ENCODE peak calls at places on chromosomes 2 and 18, in eight cellular contexts. One of them, this sample, is unnamed. For H3K36me3, the result is how much of the 10 kb centered on the place peaks cover.

GRCh38 chr2:227862227-227862740 is 9.1 kb upstream of the DAW1 start:
- DNase-seq in effector memory CD4-positive, alpha-beta T cell: no peak
- DNase-seq in lower lobe of right lung: no peak
- DNase-seq in heart left ventricle: no peak
- DNase-seq in GM23248: peak
- DNase-seq in left ventricle myocardium inferior: no peak
- DNase-seq in fibroblast of lung: peak
- DNase-seq in ascending aorta: no peak
- DNase-seq in this sample: no peak

GRCh38 chr2:228592925-228593324 is 411.4 kb upstream of the SPHKAP start:
- DNase-seq in lower lobe of right lung: no peak
- DNase-seq in left ventricle myocardium inferior: no peak
- DNase-seq in effector memory CD4-positive, alpha-beta T cell: no peak
- DNase-seq in fibroblast of lung: no peak
- DNase-seq in heart left ventricle: no peak
- DNase-seq in GM23248: no peak
- DNase-seq in ascending aorta: no peak
- DNase-seq in this sample: no peak

GRCh38 chr18:58997811-58998337 is 133.2 kb downstream of the ZNF532 start:
- DNase-seq in GM23248: peak
- DNase-seq in ascending aorta: peak
- DNase-seq in left ventricle myocardium inferior: peak
- DNase-seq in lower lobe of right lung: no peak
- DNase-seq in heart left ventricle: no peak
- DNase-seq in effector memory CD4-positive, alpha-beta T cell: no peak
- DNase-seq in fibroblast of lung: peak
- DNase-seq in this sample: no peak

GRCh38 chr2:21757805-21758204 is 634.0 kb downstream of the TDRD15 start:
- DNase-seq in heart left ventricle: peak
- DNase-seq in lower lobe of right lung: no peak
- DNase-seq in left ventricle myocardium inferior: peak
- DNase-seq in fibroblast of lung: no peak
- DNase-seq in effector memory CD4-positive, alpha-beta T cell: no peak
- DNase-seq in GM23248: no peak
- DNase-seq in ascending aorta: no peak
- DNase-seq in this sample: no peak

GRCh38 chr2:211982162-211982561 is 556.4 kb downstream of the ERBB4 start:
- DNase-seq in left ventricle myocardium inferior: no peak
- DNase-seq in fibroblast of lung: peak
- DNase-seq in lower lobe of right lung: no peak
- DNase-seq in heart left ventricle: no peak
- DNase-seq in effector memory CD4-positive, alpha-beta T cell: no peak
- DNase-seq in ascending aorta: no peak
- DNase-seq in GM23248: no peak
- DNase-seq in this sample: no peak

GRCh38 chr2:41782306-41783158 is 265.3 kb upstream of the PKDCC start:
- DNase-seq in left ventricle myocardium inferior: no peak
- DNase-seq in lower lobe of right lung: no peak
- DNase-seq in heart left ventricle: no peak
- DNase-seq in fibroblast of lung: peak
- DNase-seq in GM23248: peak
- DNase-seq in effector memory CD4-positive, alpha-beta T cell: no peak
- DNase-seq in ascending aorta: no peak
- DNase-seq in this sample: no peak

GRCh38 chr2:239711911-239712570 is 311.2 kb upstream of the HDAC4 start:
- DNase-seq in heart left ventricle: peak
- DNase-seq in left ventricle myocardium inferior: no peak
- DNase-seq in effector memory CD4-positive, alpha-beta T cell: no peak
- DNase-seq in ascending aorta: peak
- DNase-seq in GM23248: no peak
- DNase-seq in fibroblast of lung: no peak
- DNase-seq in lower lobe of right lung: no peak
- DNase-seq in this sample: no peak

GRCh38 chr2:96241901-96242611 is 23.7 kb downstream of the TMEM127 start:
- DNase-seq in heart left ventricle: peak
- DNase-seq in ascending aorta: no peak
- DNase-seq in effector memory CD4-positive, alpha-beta T cell: peak
- DNase-seq in left ventricle myocardium inferior: peak
- DNase-seq in lower lobe of right lung: peak
- DNase-seq in GM23248: peak
- DNase-seq in fibroblast of lung: peak
- DNase-seq in this sample: no peak

GRCh38 chr2:207311316-207312005 is 145.7 kb upstream of the KLF7 start:
- DNase-seq in heart left ventricle: no peak
- DNase-seq in fibroblast of lung: peak
- DNase-seq in effector memory CD4-positive, alpha-beta T cell: no peak
- DNase-seq in left ventricle myocardium inferior: no peak
- DNase-seq in ascending aorta: peak
- DNase-seq in GM23248: peak
- DNase-seq in lower lobe of right lung: peak
- DNase-seq in this sample: no peak

GRCh38 chr2:181393472-181393871 is 63.7 kb upstream of the ITGA4 start:
- DNase-seq in lower lobe of right lung: no peak
- DNase-seq in left ventricle myocardium inferior: no peak
- DNase-seq in ascending aorta: no peak
- DNase-seq in fibroblast of lung: peak
- DNase-seq in heart left ventricle: no peak
- DNase-seq in effector memory CD4-positive, alpha-beta T cell: no peak
- DNase-seq in GM23248: peak
- DNase-seq in this sample: no peak

GRCh38 chr2:19536136-19536535 is 177.7 kb upstream of the OSR1 start:
- DNase-seq in fibroblast of lung: no peak
- DNase-seq in effector memory CD4-positive, alpha-beta T cell: no peak
- DNase-seq in ascending aorta: no peak
- DNase-seq in lower lobe of right lung: no peak
- DNase-seq in left ventricle myocardium inferior: no peak
- DNase-seq in heart left ventricle: no peak
- DNase-seq in GM23248: peak
- DNase-seq in this sample: peak

GRCh38 chr2:170815311-170815710 is 1.4 kb upstream of the GAD1 start:
- DNase-seq in effector memory CD4-positive, alpha-beta T cell: no peak
- DNase-seq in GM23248: no peak
- DNase-seq in heart left ventricle: no peak
- DNase-seq in lower lobe of right lung: no peak
- DNase-seq in ascending aorta: no peak
- DNase-seq in fibroblast of lung: no peak
- DNase-seq in left ventricle myocardium inferior: no peak
- DNase-seq in this sample: no peak

GRCh38 chr18:58321986-58322385 is 278.0 kb downstream of the NEDD4L start:
- DNase-seq in GM23248: peak
- DNase-seq in effector memory CD4-positive, alpha-beta T cell: peak
- DNase-seq in ascending aorta: peak
- DNase-seq in heart left ventricle: peak
- DNase-seq in fibroblast of lung: peak
- DNase-seq in left ventricle myocardium inferior: peak
- DNase-seq in lower lobe of right lung: peak
- DNase-seq in this sample: no peak

GRCh38 chr18:54946149-54946581 is 13.1 kb downstream of the CCDC68 start:
- DNase-seq in left ventricle myocardium inferior: peak
- DNase-seq in GM23248: peak
- DNase-seq in fibroblast of lung: peak
- DNase-seq in lower lobe of right lung: no peak
- DNase-seq in effector memory CD4-positive, alpha-beta T cell: no peak
- DNase-seq in heart left ventricle: peak
- DNase-seq in ascending aorta: no peak
- DNase-seq in this sample: no peak

GRCh38 chr2:173854840-173855239 is 110.3 kb downstream of the SP3 start:
- DNase-seq in fibroblast of lung: peak
- DNase-seq in lower lobe of right lung: no peak
- DNase-seq in left ventricle myocardium inferior: no peak
- DNase-seq in heart left ventricle: peak
- DNase-seq in effector memory CD4-positive, alpha-beta T cell: no peak
- DNase-seq in GM23248: peak
- DNase-seq in ascending aorta: peak
- DNase-seq in this sample: no peak

DNA sequence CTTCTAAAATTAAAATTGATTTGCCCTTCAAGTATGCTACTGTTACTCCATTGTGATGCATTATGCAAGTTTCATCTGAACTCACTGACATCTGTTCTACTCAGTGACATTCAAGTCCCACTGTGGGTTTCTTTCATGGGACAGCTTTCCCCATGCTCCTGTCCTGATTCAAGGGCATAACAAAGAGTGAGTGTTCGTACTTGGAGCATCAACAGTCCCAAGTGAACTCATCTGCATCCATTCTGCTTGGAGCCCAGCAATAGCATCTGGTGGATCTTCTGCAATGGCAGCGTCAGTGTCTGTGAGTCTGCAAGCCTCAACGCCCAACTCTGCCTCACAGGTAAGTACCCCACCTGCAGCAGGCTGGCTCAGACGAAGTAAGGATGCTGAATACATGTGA is 27.5 kb downstream of the BUB1 start:
- DNase-seq in lower lobe of right lung: no peak
- DNase-seq in GM23248: no peak
- DNase-seq in heart left ventricle: no peak
- DNase-seq in left ventricle myocardium inferior: no peak
- DNase-seq in ascending aorta: no peak
- DNase-seq in fibroblast of lung: no peak
- DNase-seq in effector memory CD4-positive, alpha-beta T cell: no peak
- DNase-seq in this sample: no peak
- H3K36me3 ChIP-seq in lower lobe of right lung: under half
- H3K36me3 ChIP-seq in GM23248: under half
- H3K36me3 ChIP-seq in heart left ventricle: under half
- H3K36me3 ChIP-seq in left ventricle myocardium inferior: under half
- H3K36me3 ChIP-seq in ascending aorta: under half
- H3K36me3 ChIP-seq in fibroblast of lung: under half
- H3K36me3 ChIP-seq in effector memory CD4-positive, alpha-beta T cell: under half
- H3K36me3 ChIP-seq in this sample: half or more

DNA sequence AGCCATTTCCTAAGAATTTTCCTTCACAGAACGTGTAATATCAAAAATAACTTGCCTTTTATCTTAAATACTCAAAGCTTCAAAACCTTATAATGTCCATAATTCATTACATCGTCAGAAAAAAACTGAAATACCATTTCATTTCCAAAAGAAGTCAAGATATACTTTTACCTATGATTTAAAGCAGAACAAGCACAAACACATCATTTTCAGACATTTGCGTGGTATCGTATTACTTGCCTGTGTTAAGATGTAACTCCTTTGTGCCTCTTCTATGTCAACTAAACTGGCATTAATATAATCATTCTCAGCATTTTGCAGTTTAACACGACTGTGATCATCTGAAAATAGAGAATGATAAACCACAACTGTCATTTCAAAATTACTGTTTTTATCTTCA is 47.5 kb downstream of the PTPN2 start:
- DNase-seq in GM23248: no peak
- DNase-seq in effector memory CD4-positive, alpha-beta T cell: no peak
- DNase-seq in lower lobe of right lung: no peak
- DNase-seq in heart left ventricle: no peak
- DNase-seq in ascending aorta: no peak
- DNase-seq in left ventricle myocardium inferior: no peak
- DNase-seq in fibroblast of lung: no peak
- DNase-seq in this sample: no peak
- H3K4me3 ChIP-seq in GM23248: no peak
- H3K4me3 ChIP-seq in effector memory CD4-positive, alpha-beta T cell: no peak
- H3K4me3 ChIP-seq in lower lobe of right lung: no peak
- H3K4me3 ChIP-seq in heart left ventricle: no peak
- H3K4me3 ChIP-seq in ascending aorta: no peak
- H3K4me3 ChIP-seq in left ventricle myocardium inferior: no peak
- H3K4me3 ChIP-seq in fibroblast of lung: no peak
- H3K4me3 ChIP-seq in this sample: no peak

GRCh38 chr2:197500503-197501179 is 462 bp downstream of the HSPE1 start:
- DNase-seq in effector memory CD4-positive, alpha-beta T cell: no peak
- DNase-seq in fibroblast of lung: peak
- DNase-seq in lower lobe of right lung: no peak
- DNase-seq in left ventricle myocardium inferior: no peak
- DNase-seq in ascending aorta: no peak
- DNase-seq in heart left ventricle: no peak
- DNase-seq in GM23248: peak
- DNase-seq in this sample: no peak
- H3K36me3 ChIP-seq in effector memory CD4-positive, alpha-beta T cell: under half
- H3K36me3 ChIP-seq in fibroblast of lung: under half
- H3K36me3 ChIP-seq in lower lobe of right lung: half or more
- H3K36me3 ChIP-seq in left ventricle myocardium inferior: half or more
- H3K36me3 ChIP-seq in ascending aorta: under half
- H3K36me3 ChIP-seq in heart left ventricle: half or more
- H3K36me3 ChIP-seq in GM23248: under half
- H3K36me3 ChIP-seq in this sample: half or more

DNA sequence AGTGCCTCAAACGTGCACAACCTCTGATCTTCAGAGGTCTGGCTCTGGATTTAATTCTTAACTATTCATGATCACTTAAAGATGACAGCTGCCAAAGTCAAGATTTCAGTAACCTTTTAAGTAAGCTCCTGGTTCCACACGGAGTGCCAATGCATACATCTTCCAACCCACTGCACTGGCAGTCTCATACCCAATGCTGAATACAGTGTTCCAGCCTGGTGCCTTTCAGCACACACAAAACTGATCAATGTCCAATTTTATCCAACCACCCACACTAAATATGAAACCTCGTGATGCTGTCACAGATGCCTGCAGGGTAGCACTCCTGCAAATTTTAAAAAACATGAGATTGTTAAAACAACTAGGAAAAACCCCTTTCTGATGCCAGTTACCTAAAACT is 84.0 kb downstream of the EHBP1 start:
- DNase-seq in lower lobe of right lung: no peak
- DNase-seq in left ventricle myocardium inferior: no peak
- DNase-seq in effector memory CD4-positive, alpha-beta T cell: no peak
- DNase-seq in heart left ventricle: no peak
- DNase-seq in fibroblast of lung: no peak
- DNase-seq in ascending aorta: no peak
- DNase-seq in GM23248: no peak
- DNase-seq in this sample: no peak
- H3K4me3 ChIP-seq in lower lobe of right lung: no peak
- H3K4me3 ChIP-seq in left ventricle myocardium inferior: no peak
- H3K4me3 ChIP-seq in effector memory CD4-positive, alpha-beta T cell: no peak
- H3K4me3 ChIP-seq in heart left ventricle: no peak
- H3K4me3 ChIP-seq in fibroblast of lung: no peak
- H3K4me3 ChIP-seq in ascending aorta: no peak
- H3K4me3 ChIP-seq in GM23248: no peak
- H3K4me3 ChIP-seq in this sample: no peak

DNA sequence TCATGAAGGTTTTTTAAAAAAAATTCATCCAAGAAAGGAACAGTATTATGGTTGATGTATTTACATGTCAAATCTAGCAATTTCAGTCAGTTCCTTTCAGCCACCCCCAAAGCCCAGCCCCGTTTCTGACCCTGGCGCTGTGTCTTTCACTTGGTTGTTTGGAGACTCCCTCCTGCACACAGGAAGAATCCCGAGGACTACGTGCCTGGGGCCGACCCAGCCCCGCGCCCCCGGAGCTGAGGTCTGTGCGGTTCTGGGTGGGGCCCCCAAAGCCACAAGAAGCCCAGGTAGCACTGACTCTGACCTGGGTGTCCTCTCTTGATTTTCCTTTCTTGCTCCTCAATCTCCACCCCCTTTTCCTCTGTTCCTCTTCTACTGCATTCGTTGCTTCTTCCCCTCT is 49.1 kb downstream of the TRAPPC12 start:
- DNase-seq in fibroblast of lung: no peak
- DNase-seq in lower lobe of right lung: no peak
- DNase-seq in effector memory CD4-positive, alpha-beta T cell: no peak
- DNase-seq in GM23248: no peak
- DNase-seq in heart left ventricle: no peak
- DNase-seq in ascending aorta: no peak
- DNase-seq in left ventricle myocardium inferior: no peak
- DNase-seq in this sample: no peak
- H3K36me3 ChIP-seq in fibroblast of lung: under half
- H3K36me3 ChIP-seq in lower lobe of right lung: half or more
- H3K36me3 ChIP-seq in effector memory CD4-positive, alpha-beta T cell: half or more
- H3K36me3 ChIP-seq in GM23248: under half
- H3K36me3 ChIP-seq in heart left ventricle: half or more
- H3K36me3 ChIP-seq in ascending aorta: under half
- H3K36me3 ChIP-seq in left ventricle myocardium inferior: under half
- H3K36me3 ChIP-seq in this sample: under half